ENCODE peak calls at places on chromosomes 7 and 10, in four cellular contexts. X is uterus; C is CD14-positive monocyte; N is CD4-positive, alpha-beta T cell. J is an unnamed sample.

GRCh38 chr10:50653142-50653541 is 29.4 kb upstream of the SGMS1 start:
- DNase-seq in N (no peak), C (no peak), X (no peak), J (no peak)

GRCh38 chr7:91033574-91033973 is 230.7 kb upstream of the FZD1 start:
- DNase-seq in X (no peak), N (no peak), C (no peak), J (no peak)

GRCh38 chr10:51074238-51075028 is at the start of gene PRKG1:
- DNase-seq in X (peak; percentile 81), N (no peak), C (no peak), J (peak; percentile 68)

GRCh38 chr7:76220185-76221057 is 18.7 kb downstream of the SRRM3 start:
- DNase-seq in X (no peak), N (no peak), C (no peak), J (peak; percentile 37)

GRCh38 chr10:34607894-34608293 is 207.2 kb downstream of the PARD3 start:
- DNase-seq in N (no peak), X (no peak), C (no peak), J (no peak)

GRCh38 chr10:14403846-14404623 is 73.3 kb upstream of the FRMD4A start:
- DNase-seq in X (no peak), C (no peak), N (no peak), J (no peak)

GRCh38 chr7:65820287-65820950 is 52.5 kb upstream of the VKORC1L1 start:
- DNase-seq in N (no peak), X (no peak), C (no peak), J (no peak)

GRCh38 chr7:100119075-100119700 is at the start of the genes CNPY4 and TAF6:
- DNase-seq in X (peak; percentile 97), N (peak; percentile 96), C (peak; percentile 93), J (peak; percentile 93)

GRCh38 chr10:48556713-48557112 is 48.2 kb downstream of the ARHGAP22 start:
- DNase-seq in X (no peak), N (no peak), C (no peak), J (no peak)

GRCh38 chr7:4103352-4104091 is 578.6 kb upstream of the FOXK1 start:
- DNase-seq in X (no peak), N (no peak), C (no peak), J (no peak)

GRCh38 chr7:44372560-44373417 is 47.4 kb upstream of the CAMK2B start:
- DNase-seq in N (no peak), X (no peak), C (no peak), J (no peak)

GRCh38 chr7:100358027-100358856 is at the start of gene PILRB:
- DNase-seq in X (no peak), C (no peak), N (no peak), J (no peak)

GRCh38 chr7:16747095-16747494 is 6.5 kb upstream of the TSPAN13 start:
- DNase-seq in N (no peak), X (no peak), C (no peak), J (no peak)

GRCh38 chr7:744854-745430 is 17.9 kb upstream of the PRKAR1B start:
- DNase-seq in X (no peak), C (no peak), N (no peak), J (no peak)

GRCh38 chr7:138278601-138279000 is 181.5 kb upstream of the TRIM24 start:
- DNase-seq in N (no peak), X (no peak), C (no peak), J (no peak)

GRCh38 chr7:135745702-135746312 is 2.8 kb downstream of the FAM180A start:
- DNase-seq in N (no peak), X (peak; percentile 84), C (no peak), J (no peak)

DNA sequence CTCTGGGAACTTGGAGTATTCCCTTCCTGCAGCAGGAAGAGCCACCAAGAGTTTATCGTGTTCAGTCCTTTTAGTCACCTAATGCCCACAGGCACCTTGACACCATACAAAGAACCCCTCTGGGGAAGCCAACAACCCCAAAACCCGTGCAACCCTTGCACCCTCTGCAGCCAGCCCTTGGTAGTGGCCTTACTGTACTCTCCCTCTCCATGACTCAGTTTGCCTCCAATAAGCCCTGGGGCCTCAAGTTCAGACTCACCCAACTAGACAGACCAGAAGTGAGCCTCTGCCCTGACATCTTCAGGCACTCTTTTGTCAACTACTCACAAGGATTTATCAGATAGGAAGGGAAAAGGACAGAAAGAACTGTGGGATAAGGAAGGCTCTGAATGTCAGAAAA is 30.9 kb downstream of the KCNMA1 start:
- DNase-seq in C (no peak), X (no peak), N (no peak), J (no peak)
- TF ChIP-seq CTCF in C (no peak), X (no peak), N (no peak), J (no peak)

GRCh38 chr10:851891-852290 is 79.6 kb downstream of the LARP4B start:
- DNase-seq in C (no peak), X (no peak), N (no peak), J (no peak)

GRCh38 chr10:844552-844951 is 87.0 kb downstream of the LARP4B start:
- DNase-seq in C (no peak), X (no peak), N (no peak), J (no peak)

GRCh38 chr10:845526-845925 is 86.0 kb downstream of the LARP4B start:
- DNase-seq in C (no peak), N (no peak), X (no peak), J (no peak)

GRCh38 chr10:850093-850492 is 81.4 kb downstream of the LARP4B start:
- DNase-seq in N (no peak), X (no peak), C (no peak), J (no peak)

GRCh38 chr10:847868-848267 is 83.6 kb downstream of the LARP4B start:
- DNase-seq in C (no peak), N (no peak), X (no peak), J (no peak)
- TF ChIP-seq CTCF in C (no peak), N (no peak), X (no peak), J (no peak)

GRCh38 chr10:123133511-123133910 is 2.3 kb upstream of the HMX3 start:
- DNase-seq in C (no peak), X (no peak), N (no peak), J (no peak)

GRCh38 chr10:123135415-123136141 is at the start of gene HMX3:
- DNase-seq in X (no peak), C (no peak), N (no peak), J (no peak)

GRCh38 chr10:123134058-123134914 is 1.5 kb upstream of the HMX3 start:
- DNase-seq in C (no peak), X (no peak), N (no peak), J (no peak)

GRCh38 chr10:123134915-123135414 is 805 bp upstream of the HMX3 start:
- DNase-seq in X (no peak), N (no peak), C (no peak), J (no peak)

GRCh38 chr10:123132576-123133477 is 2.9 kb upstream of the HMX3 start:
- DNase-seq in X (peak; percentile 74), N (peak; percentile 79), C (peak; percentile 72), J (peak; percentile 96)
- TF ChIP-seq CTCF in X (peak; percentile 83), N (peak; percentile 87), C (peak; percentile 94), J (peak; percentile 95)

GRCh38 chr7:6027806-6028365 is 3.3 kb upstream of the ANKRD61 start:
- DNase-seq in N (no peak), X (no peak), C (no peak), J (no peak)
- TF ChIP-seq CTCF in N (no peak), X (no peak), C (no peak), J (no peak)

DNA sequence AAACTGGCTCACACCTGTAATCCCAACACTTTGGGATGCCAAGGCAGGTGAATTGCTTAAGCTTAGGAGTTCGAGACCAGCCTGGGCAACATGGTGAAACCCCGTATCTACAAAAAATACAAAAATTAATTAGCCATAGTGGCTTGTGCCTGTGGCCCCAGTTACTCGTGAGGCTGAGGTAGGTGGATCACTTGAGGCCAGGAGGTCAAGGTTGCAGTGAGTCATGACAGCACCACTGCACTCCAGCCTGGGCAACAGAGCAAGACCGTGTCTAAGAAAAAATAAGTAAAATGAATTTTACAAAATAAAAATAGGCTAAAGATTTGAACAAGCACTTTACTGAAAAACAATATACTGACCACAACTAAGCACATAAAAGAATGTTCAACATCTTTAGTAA is 9.8 kb upstream of the ORC5 start:
- DNase-seq in N (no peak), C (no peak), X (no peak), J (no peak)
- TF ChIP-seq CTCF in N (no peak), C (no peak), X (no peak), J (no peak)

DNA sequence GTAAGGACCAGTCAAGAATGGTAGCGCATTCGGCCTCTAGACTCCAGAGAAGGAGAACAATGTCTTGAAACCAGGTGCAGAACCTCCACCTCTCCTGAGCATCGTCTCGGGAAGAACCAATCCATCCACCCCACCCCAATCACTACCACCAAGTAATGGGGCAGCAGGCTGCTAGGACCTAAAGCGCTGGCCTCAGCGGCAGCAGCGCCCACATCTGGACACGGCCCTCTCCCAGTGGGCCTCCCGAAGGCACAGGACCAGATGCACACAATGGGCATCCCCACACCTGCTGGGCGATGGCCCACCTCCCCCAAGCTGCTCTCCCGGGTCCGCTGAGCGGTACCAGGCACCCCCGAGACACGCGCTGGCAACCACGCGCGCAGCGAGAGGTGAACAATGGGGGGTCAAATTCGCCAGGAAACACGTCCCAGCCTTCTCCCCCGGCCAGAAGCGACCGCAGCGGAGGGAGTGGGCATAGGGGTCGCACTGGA is 631 bp downstream of the CTTNBP2 start:
- DNase-seq in C (no peak), N (no peak), X (peak; percentile 36), J (peak; percentile 20)
- TF ChIP-seq CTCF in C (no peak), N (no peak), X (peak; percentile 17), J (no peak)

GRCh38 chr7:156650042-156650441 is 9.5 kb downstream of the RNF32 start:
- DNase-seq in N (no peak), X (no peak), C (no peak), J (no peak)
- TF ChIP-seq CTCF in N (no peak), X (no peak), C (no peak), J (peak; percentile 24)

GRCh38 chr10:33484787-33485186 is 150.3 kb upstream of the NRP1 start:
- DNase-seq in X (peak; percentile 41), N (no peak), C (no peak), J (no peak)

GRCh38 chr10:33489606-33490176 is 155.2 kb upstream of the NRP1 start:
- DNase-seq in N (no peak), C (no peak), X (peak; percentile 51), J (no peak)

GRCh38 chr10:33485276-33485675 is 150.8 kb upstream of the NRP1 start:
- DNase-seq in N (no peak), C (no peak), X (no peak), J (no peak)

GRCh38 chr10:33483124-33483794 is 148.8 kb upstream of the NRP1 start:
- DNase-seq in N (no peak), X (no peak), C (no peak), J (no peak)

DNA sequence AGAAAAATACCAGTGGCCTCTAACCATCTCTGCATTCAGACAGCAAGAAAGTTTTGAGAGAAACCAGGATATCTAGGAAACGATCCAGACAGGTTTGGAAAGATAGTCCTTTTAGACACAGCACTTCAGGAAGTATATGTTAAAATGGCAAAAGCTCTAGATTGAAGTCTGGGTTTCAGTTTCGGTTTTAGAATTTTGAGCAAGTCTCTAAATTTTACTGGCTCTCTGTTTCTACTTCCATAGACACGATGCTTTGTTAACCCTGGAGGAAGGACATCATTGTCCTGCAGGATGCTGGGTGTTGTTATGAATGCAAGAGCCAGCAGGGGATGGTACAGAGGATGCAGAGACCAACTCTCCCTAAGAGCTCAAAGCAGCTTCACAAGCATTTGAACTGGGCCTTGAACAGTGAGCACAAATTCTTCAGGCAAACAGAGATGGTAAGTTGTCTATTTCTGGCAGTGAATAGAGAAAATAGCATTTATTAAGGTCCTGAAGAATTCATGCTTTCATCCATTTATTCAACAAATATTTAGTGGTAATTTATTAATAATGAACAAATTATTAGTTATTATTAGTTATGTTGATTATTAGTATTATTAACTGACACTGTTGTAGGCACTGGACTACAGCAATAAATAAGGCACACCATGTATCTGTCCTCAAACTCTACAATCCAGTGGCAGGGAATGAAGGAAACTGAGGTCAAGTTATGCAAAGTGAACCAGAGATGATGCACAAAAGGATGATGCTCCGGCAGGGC is 152.7 kb upstream of the NRP1 start:
- DNase-seq in X (no peak), N (no peak), C (no peak), J (no peak)
- TF ChIP-seq CTCF in X (no peak), N (no peak), C (no peak), J (peak; percentile 11)

J was measured in neural crest cell.